ENCODE peak calls at places on chromosomes 7 and 10, in four cellular contexts. Z is naive thymus-derived CD8-positive, alpha-beta T cell; J is CD4-positive, alpha-beta T cell; E is NCI-H460. O is an unnamed sample.

GRCh38 chr7:42460148-42460547 is 223.1 kb upstream of the GLI3 start:
- DNase-seq in E (no peak), Z (no peak), J (no peak), O (no peak)

GRCh38 chr10:5071411-5072198 is 22.6 kb upstream of the AKR1C3 start:
- DNase-seq in E (peak; percentile 84), J (no peak), Z (no peak), O (no peak)

GRCh38 chr7:99446096-99446495 is 7.4 kb downstream of the CPSF4 start:
- DNase-seq in E (no peak), Z (peak; percentile 0), J (no peak), O (no peak)

GRCh38 chr7:141328290-141328689 is 222.9 kb upstream of the AGK start:
- DNase-seq in E (no peak), Z (no peak), J (no peak), O (no peak)

GRCh38 chr10:48552946-48553564 is 51.8 kb downstream of the ARHGAP22 start:
- DNase-seq in E (no peak), J (no peak), Z (no peak), O (no peak)

GRCh38 chr10:121027390-121027789 is 176.2 kb downstream of the WDR11 start:
- DNase-seq in E (no peak), Z (no peak), J (no peak), O (no peak)

GRCh38 chr10:101258179-101258885 is 29.1 kb upstream of the LBX1 start:
- DNase-seq in Z (no peak), E (no peak), J (no peak), O (no peak)

GRCh38 chr10:77306666-77307065 is 330.9 kb downstream of the KCNMA1 start:
- DNase-seq in J (no peak), Z (no peak), E (no peak), O (no peak)

GRCh38 chr7:150323682-150324365 is 479 bp upstream of the ACTR3C start:
- DNase-seq in Z (no peak), E (no peak), J (peak; percentile 9), O (no peak)

GRCh38 chr10:79192677-79193003 is 123.9 kb downstream of the ZMIZ1 start:
- DNase-seq in J (no peak), E (no peak), Z (no peak), O (no peak)

GRCh38 chr10:114541081-114541833 is 116.8 kb downstream of the ABLIM1 start:
- DNase-seq in Z (peak; percentile 93), J (peak; percentile 64), E (peak; percentile 88), O (no peak)

GRCh38 chr7:1401011-1401410 is 58.3 kb downstream of the MICALL2 start:
- DNase-seq in J (no peak), Z (no peak), E (no peak), O (no peak)